ENCODE peak calls at places on chromosomes 2 and 18, in six cellular contexts. G, N, U, A, C and H are unnamed samples.
A peak's percentile ranks its signal among the peaks of the same experiment; 100 is the strongest.

GRCh38 chr18:13375302-13376255 is 157.0 kb downstream of the LDLRAD4 start:
- DNase-seq in G (no peak), N (no peak), U (no peak), A (peak; percentile 64), C (peak; percentile 95), H (no peak)

GRCh38 chr2:135299656-135300244 is 231.3 kb downstream of the ZRANB3 start:
- DNase-seq in G (no peak), N (no peak), U (no peak), A (no peak), C (no peak), H (no peak)

GRCh38 chr2:38171208-38171858 is 95.4 kb upstream of the CYP1B1 start:
- DNase-seq in G (no peak), N (no peak), U (no peak), A (no peak), C (no peak), H (no peak)

GRCh38 chr2:38013158-38013752 is 62.7 kb downstream of the CYP1B1 start:
- DNase-seq in G (no peak), N (no peak), U (no peak), A (no peak), C (no peak), H (no peak)

GRCh38 chr2:141968377-141968920 is 162.4 kb downstream of the LRP1B start:
- DNase-seq in G (no peak), N (no peak), U (no peak), A (no peak), C (no peak), H (no peak)

GRCh38 chr2:217793566-217794132 is 209.1 kb downstream of the TNS1 start:
- DNase-seq in G (no peak), N (no peak), U (no peak), A (no peak), C (peak; percentile 72), H (no peak)

GRCh38 chr2:230842473-230842872 is 22.3 kb upstream of the ITM2C start:
- DNase-seq in G (no peak), N (no peak), U (no peak), A (no peak), C (no peak), H (no peak)

GRCh38 chr2:148896116-148896515 is 21.1 kb downstream of the KIF5C start:
- DNase-seq in G (no peak), N (no peak), U (no peak), A (no peak), C (no peak), H (peak; percentile 65)

GRCh38 chr2:38933653-38934052 is 44.0 kb downstream of the ARHGEF33 start:
- DNase-seq in G (no peak), N (no peak), U (no peak), A (no peak), C (no peak), H (no peak)

GRCh38 chr18:49023281-49023937 is 72.6 kb upstream of the SMAD7 start:
- DNase-seq in G (no peak), N (no peak), U (no peak), A (no peak), C (peak; percentile 78), H (no peak)

GRCh38 chr2:141411419-141411818 is 719.4 kb downstream of the LRP1B start:
- DNase-seq in G (no peak), N (no peak), U (no peak), A (no peak), C (no peak), H (no peak)

GRCh38 chr2:64594563-64594989 is 59.1 kb downstream of the SERTAD2 start:
- DNase-seq in G (no peak), N (no peak), U (no peak), A (no peak), C (no peak), H (no peak)

GRCh38 chr2:74201196-74201595 is 2.8 kb downstream of the MTHFD2 start:
- DNase-seq in G (no peak), N (no peak), U (no peak), A (no peak), C (no peak), H (no peak)

GRCh38 chr2:27322301-27322765 is 564 bp downstream of the MPV17 start:
- DNase-seq in G (peak; percentile 20), N (no peak), U (no peak), A (no peak), C (no peak), H (no peak)

GRCh38 chr18:79385326-79385725 is 10.4 kb upstream of the NFATC1 start:
- DNase-seq in G (no peak), N (no peak), U (no peak), A (no peak), C (no peak), H (no peak)

GRCh38 chr2:7419814-7420213 is 502.6 kb downstream of the RNF144A start:
- DNase-seq in G (no peak), N (no peak), U (no peak), A (no peak), C (no peak), H (no peak)

GRCh38 chr2:108534577-108535379 is 508 bp downstream of the LIMS1 start:
- DNase-seq in G (peak; percentile 56), N (peak; percentile 32), U (peak; percentile 31), A (peak; percentile 79), C (peak; percentile 87), H (peak; percentile 61)

GRCh38 chr2:85737481-85737880 is 16.3 kb upstream of the ATOH8 start:
- DNase-seq in G (no peak), N (no peak), U (no peak), A (no peak), C (peak; percentile 91), H (no peak)

GRCh38 chr2:96540136-96540535 is 3.6 kb downstream of the ARID5A start:
- DNase-seq in G (no peak), N (no peak), U (no peak), A (no peak), C (peak; percentile 62), H (no peak)

GRCh38 chr18:79200546-79201268 is 131.5 kb downstream of the ATP9B start:
- DNase-seq in G (no peak), N (no peak), U (no peak), A (peak; percentile 34), C (peak; percentile 89), H (peak; percentile 41)

GRCh38 chr2:2828774-2829368 is 497.8 kb upstream of the MYT1L start:
- DNase-seq in G (no peak), N (no peak), U (no peak), A (peak; percentile 65), C (peak; percentile 49), H (no peak)

GRCh38 chr18:79560042-79560860 is 119.4 kb upstream of the CTDP1 start:
- DNase-seq in G (no peak), N (no peak), U (no peak), A (no peak), C (peak; percentile 62), H (no peak)

GRCh38 chr2:6896930-6897759 is 19.6 kb downstream of the RSAD2 start:
- DNase-seq in G (no peak), N (no peak), U (no peak), A (peak; percentile 45), C (no peak), H (no peak)

GRCh38 chr18:10049721-10050120 is 135.9 kb downstream of the VAPA start:
- DNase-seq in G (no peak), N (no peak), U (no peak), A (no peak), C (no peak), H (no peak)

GRCh38 chr18:59697236-59697932 is at the start of gene CCBE1:
- DNase-seq in G (peak; percentile 28), N (peak; percentile 1), U (peak; percentile 92), A (peak; percentile 90), C (peak; percentile 85), H (peak; percentile 88)

GRCh38 chr2:3098231-3098630 is 279.4 kb downstream of the EIPR1 start:
- DNase-seq in G (no peak), N (no peak), U (no peak), A (no peak), C (no peak), H (no peak)

GRCh38 chr2:11746807-11747459 is 501 bp downstream of the LPIN1 start:
- DNase-seq in G (peak; percentile 36), N (no peak), U (peak; percentile 41), A (peak; percentile 81), C (no peak), H (peak; percentile 62)

GRCh38 chr2:238927746-238928519 is 80.0 kb downstream of the TWIST2 start:
- DNase-seq in G (no peak), N (no peak), U (no peak), A (no peak), C (peak; percentile 75), H (no peak)

GRCh38 chr2:1696472-1696871 is 47.8 kb downstream of the PXDN start:
- DNase-seq in G (no peak), N (no peak), U (no peak), A (no peak), C (no peak), H (no peak)